ENCODE peak calls at places on chromosomes 7 and 10, in four cellular contexts. N, U, R and T are unnamed samples.

GRCh38 chr10:79112898-79113431 is 44.2 kb downstream of the ZMIZ1 start:
- DNase-seq in N (peak), U (no peak), R (peak), T (peak)

GRCh38 chr10:65040796-65041195 is 1519.6 kb downstream of the REEP3 start:
- DNase-seq in N (no peak), U (no peak), R (no peak), T (no peak)

GRCh38 chr7:87369216-87369615 is 23.8 kb downstream of the CROT start:
- DNase-seq in R (no peak), N (no peak), U (no peak), T (no peak)

GRCh38 chr10:128178319-128178937 is 52.2 kb upstream of the MKI67 start:
- DNase-seq in N (peak), R (peak), U (no peak), T (peak)

GRCh38 chr10:75099952-75100763 is 11.3 kb upstream of the SAMD8 start:
- DNase-seq in N (peak), R (peak), U (peak), T (peak)

GRCh38 chr10:131815366-131816156 is 85.2 kb upstream of the PPP2R2D start:
- DNase-seq in U (no peak), N (no peak), R (no peak), T (no peak)

GRCh38 chr7:26385240-26385639 is 93.6 kb downstream of the SNX10 start:
- DNase-seq in U (no peak), R (no peak), N (no peak), T (no peak)

GRCh38 chr7:97845622-97846203 is 26.5 kb downstream of the ASNS start:
- DNase-seq in U (no peak), R (peak), N (peak), T (peak)

GRCh38 chr10:97508342-97508741 is 9.6 kb downstream of the UBTD1 start:
- DNase-seq in R (peak), U (no peak), N (peak), T (peak)

GRCh38 chr10:72329290-72330058 is 25.2 kb downstream of the DNAJB12 start:
- DNase-seq in R (no peak), U (no peak), N (no peak), T (no peak)

GRCh38 chr10:10605551-10606081 is 412.1 kb upstream of the CELF2 start:
- DNase-seq in U (peak), R (peak), N (peak), T (peak)

GRCh38 chr10:110335314-110336064 is 30.8 kb upstream of the SMNDC1 start:
- DNase-seq in N (no peak), R (no peak), U (no peak), T (no peak)
- TF ChIP-seq CTCF in N (no peak), R (no peak), U (no peak), T (no peak)

DNA sequence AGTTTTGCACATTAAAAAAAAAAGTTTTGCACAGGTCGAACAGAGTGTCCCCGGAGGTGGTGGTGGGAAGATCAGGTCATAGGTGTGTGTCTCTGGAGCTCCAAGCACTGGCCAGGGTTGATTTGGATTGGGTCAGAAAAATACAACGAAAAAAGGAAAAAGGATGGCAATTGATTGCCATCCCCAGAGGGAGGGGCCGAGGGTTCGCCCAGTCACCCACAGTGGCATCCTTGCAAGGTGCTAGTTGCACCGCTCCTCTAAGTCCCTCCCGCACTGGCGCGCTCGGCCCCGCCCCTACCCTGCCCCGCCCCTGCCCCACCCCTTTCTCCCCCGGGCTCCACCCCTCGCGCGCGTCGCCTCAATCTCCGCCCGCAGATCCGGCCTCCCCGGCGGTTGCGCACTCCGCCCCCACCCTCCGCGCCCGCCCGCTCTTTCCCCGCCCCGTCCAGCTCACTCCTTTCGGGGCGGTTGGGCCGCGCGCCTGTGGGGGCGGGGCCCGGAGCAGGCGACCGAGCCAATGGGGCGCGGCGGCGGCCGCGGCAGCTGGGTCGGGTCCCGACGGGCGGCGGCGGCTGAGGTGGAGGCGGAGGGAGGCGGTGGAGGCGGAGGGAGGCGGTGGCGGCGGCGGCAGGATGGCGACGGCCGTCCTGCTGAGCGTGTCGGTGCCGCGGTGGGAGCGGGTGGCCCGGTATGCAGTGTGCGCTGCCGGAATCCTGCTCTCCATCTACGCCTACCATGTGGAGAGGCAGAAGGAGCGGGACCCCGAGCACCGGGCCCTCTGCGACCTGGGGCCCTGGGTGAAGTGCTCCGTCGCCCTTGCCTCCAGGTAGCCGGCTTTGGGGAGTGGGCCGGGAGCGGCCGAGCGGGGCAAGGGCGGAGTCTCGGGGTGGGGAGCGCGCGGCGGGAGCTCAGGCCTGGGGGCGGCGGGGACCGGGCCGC is 31.5 kb upstream of the ERV3-1 start:
- DNase-seq in U (peak), N (peak), R (peak), T (peak)
- H3K4me3 ChIP-seq in U (peak), N (peak), R (peak), T (peak)

DNA sequence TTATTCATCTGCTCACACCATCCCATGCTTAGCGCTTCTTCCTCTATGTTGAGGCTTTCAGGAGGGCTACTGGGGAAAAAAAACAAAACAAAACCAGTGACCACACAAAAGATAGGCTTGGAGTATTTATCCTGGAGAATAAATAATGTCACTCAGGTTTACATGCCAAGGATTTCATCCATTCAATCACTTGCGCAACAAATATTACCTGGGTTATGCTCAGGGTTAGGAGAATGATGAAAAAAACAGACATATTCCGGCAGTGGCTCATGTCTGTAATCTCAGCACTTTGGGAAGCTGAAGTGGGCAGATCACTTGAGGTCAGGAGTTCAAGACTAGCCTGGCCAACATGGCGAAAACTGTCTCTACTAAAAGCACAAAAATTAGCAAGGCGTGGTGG is 3.3 kb upstream of the ELOVL3 start:
- DNase-seq in U (no peak), R (no peak), N (no peak), T (no peak)
- TF ChIP-seq CTCF in U (no peak), R (no peak), N (no peak), T (no peak)

GRCh38 chr7:28135296-28135695 is 45.3 kb downstream of the JAZF1 start:
- DNase-seq in U (no peak), N (no peak), R (peak), T (peak)

GRCh38 chr7:28133872-28134271 is 46.7 kb downstream of the JAZF1 start:
- DNase-seq in N (no peak), R (no peak), U (no peak), T (no peak)

GRCh38 chr7:28135760-28136159 is 44.8 kb downstream of the JAZF1 start:
- DNase-seq in R (no peak), U (no peak), N (no peak), T (no peak)

GRCh38 chr7:28130277-28130676 is 50.3 kb downstream of the JAZF1 start:
- DNase-seq in R (peak), U (peak), N (peak), T (peak)

DNA sequence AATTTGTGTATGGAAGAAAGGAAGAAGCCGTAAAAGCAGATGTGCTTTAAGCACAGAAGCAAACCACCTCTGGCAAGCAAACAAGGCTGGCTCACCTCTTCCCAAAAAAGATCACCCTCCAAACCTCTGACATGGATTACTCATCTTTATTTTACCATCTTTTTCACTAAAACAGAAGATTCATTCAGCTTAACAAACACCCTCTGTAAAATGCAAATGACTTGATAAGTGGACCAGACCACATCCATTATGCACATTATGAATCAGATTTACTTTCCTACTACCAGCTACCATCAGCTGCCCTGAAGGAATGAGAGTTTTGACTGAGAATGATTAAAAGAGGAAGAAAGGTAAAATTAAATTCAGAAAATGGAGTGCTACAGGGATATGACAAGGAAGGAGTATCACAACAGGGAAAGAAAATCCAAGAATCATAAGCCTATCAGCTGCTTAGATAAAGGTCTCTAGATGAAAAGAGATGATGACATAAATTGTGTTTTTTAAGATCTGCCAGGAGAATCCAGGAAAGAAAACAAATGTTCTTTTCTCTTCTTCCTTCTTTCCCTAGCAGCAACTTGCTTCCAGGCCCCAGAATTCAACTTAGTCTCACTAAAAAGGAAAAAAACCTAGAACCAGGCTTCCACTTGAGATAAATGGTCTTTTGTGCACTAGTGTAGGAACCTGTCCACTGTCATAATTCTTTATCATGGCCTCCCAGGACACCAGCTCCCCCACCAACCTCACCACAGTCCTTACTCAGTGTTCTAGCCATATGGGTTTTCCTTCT is 47.4 kb downstream of the JAZF1 start:
- DNase-seq in R (peak), N (no peak), U (no peak), T (no peak)
- H3K4me3 ChIP-seq in R (no peak), N (no peak), U (no peak), T (no peak)

DNA sequence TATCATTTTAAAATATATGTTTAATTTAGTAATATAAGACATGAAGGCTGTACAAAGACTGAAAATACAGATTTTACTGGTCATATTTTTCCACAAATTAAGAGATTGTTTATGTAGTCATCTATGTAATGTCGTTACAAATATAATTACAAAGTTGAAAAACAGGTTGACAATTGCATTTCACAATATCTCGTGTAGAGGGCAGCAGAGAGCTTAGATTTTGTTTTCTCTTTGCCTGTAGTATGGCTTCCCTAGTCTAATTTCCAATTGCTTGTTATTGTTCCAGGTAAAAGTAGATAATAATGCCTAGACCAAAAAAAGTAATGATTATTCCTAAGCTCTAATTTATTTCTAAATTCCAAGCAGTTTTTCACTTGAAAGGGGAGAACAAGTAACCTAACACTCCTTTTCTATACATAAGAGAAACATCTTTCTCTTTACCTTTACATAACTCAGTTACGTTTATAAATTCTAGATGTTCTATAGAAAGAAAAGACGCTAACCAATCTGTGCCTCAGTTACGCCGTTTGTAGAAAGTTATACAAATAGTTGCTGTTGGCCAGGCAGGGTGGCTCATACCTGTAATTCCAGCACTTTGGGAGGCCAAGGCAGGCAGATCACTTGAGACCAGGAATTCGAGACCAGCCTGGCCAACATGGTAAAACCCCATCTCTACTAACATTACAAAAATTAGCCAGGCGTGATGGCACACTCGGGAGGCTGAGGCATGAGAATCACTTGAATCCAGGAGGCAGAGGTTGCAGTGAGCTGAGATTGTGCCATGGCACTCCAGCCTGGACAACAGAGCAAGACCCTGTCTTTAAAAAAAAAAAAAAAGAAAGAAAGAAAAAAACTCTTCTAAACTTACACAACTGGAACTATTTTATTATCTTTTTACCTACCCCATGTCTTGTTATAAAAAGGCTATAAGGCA is 30.0 kb downstream of the NET1 start:
- DNase-seq in R (peak), U (no peak), N (peak), T (peak)
- TF ChIP-seq CTCF in R (peak), U (peak), N (peak), T (peak)

GRCh38 chr7:36265720-36266119 is 112.7 kb downstream of the EEPD1 start:
- DNase-seq in R (no peak), N (no peak), U (no peak), T (peak)
- H3K4me3 ChIP-seq in R (no peak), N (no peak), U (no peak), T (no peak)

GRCh38 chr7:23597064-23597907 is at the start of gene CCDC126:
- DNase-seq in N (peak), U (peak), R (peak), T (peak)
- TF ChIP-seq CTCF in N (no peak), U (no peak), R (no peak), T (no peak)

DNA sequence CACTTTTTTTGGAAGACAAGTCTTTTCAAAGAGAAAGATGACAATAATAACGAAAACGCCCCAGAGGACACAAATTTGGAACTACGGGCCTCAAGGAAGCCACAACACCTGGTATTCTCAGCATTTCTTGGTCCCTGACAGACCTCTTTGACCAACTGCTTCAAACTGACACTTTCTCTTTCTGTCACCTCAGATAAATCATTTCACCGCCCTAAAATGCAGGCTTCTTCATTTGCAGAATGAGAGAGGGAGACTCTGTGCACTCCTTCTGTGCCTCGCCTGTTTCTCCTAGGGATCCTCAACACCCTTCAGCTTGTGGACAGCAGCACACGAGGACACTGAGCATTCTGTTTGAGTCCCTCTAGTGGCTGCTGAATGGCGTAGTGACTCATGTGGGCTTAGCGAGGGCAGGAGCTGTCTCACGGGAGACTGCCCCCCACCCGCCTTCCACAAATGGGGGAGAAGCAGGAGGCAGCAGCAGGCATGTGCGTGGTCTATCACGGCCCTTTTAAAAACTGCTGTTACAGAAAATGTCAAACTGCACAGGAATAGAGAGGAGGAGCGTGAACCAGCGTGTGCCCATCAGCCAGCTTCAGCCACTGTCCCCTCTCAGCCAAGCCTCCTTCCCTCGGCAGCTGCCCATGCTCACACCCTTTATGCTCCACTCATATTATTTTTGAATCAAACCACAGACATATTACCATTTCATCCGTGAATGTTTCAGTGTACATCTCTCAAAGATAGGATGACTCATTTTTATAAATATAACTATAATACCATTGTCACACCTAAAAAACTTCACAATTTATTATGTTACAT is 41.4 kb downstream of the GSDME start:
- DNase-seq in N (peak), R (peak), U (no peak), T (peak)
- H3K4me3 ChIP-seq in N (no peak), R (no peak), U (no peak), T (no peak)